ENCODE peak calls at places on chromosomes 16 and 17, in four cellular contexts. H is MM.1S; Z is fibroblast of lung; L is CD8-positive, alpha-beta memory T cell. F is an unnamed sample.

GRCh38 chr17:35849469-35850348 is 19.0 kb downstream of the HEATR9 start:
- DNase-seq in H (peak; percentile 67), Z (peak; percentile 53), L (peak; percentile 57), F (peak; percentile 74)

GRCh38 chr16:46715769-46716305 is 26.4 kb downstream of the ORC6 start:
- DNase-seq in H (no peak), Z (peak; percentile 17), L (no peak), F (no peak)

GRCh38 chr17:75239214-75239613 is 22.2 kb downstream of the GGA3 start:
- DNase-seq in H (no peak), Z (no peak), L (no peak), F (no peak)

GRCh38 chr16:3358884-3359283 is 3.2 kb downstream of the OR2C1 start:
- DNase-seq in H (no peak), Z (peak; percentile 22), L (no peak), F (no peak)

GRCh38 chr16:31181102-31181830 is 1.3 kb downstream of the FUS start:
- DNase-seq in H (no peak), Z (peak; percentile 37), L (no peak), F (peak; percentile 65)

GRCh38 chr16:30786936-30787612 is at the start of gene ZNF629:
- DNase-seq in H (no peak), Z (peak; percentile 67), L (no peak), F (peak; percentile 80)

GRCh38 chr17:59399914-59400313 is 68.5 kb downstream of the YPEL2 start:
- DNase-seq in H (no peak), Z (no peak), L (no peak), F (no peak)

GRCh38 chr17:20961551-20961950 is 81.3 kb downstream of the USP22 start:
- DNase-seq in H (no peak), Z (peak; percentile 8), L (no peak), F (peak; percentile 75)

GRCh38 chr16:27053996-27054395 is 12.7 kb upstream of the C16orf82 start:
- DNase-seq in H (no peak), Z (no peak), L (no peak), F (no peak)

GRCh38 chr16:89471225-89471624 is 19.1 kb downstream of the ANKRD11 start:
- DNase-seq in H (no peak), Z (peak; percentile 86), L (no peak), F (peak; percentile 72)

GRCh38 chr17:14670861-14671260 is 370.0 kb downstream of the HS3ST3B1 start:
- DNase-seq in H (no peak), Z (no peak), L (no peak), F (no peak)

GRCh38 chr17:57554826-57555635 is 190.1 kb downstream of the CCDC182 start:
- DNase-seq in H (no peak), Z (no peak), L (no peak), F (no peak)
- H3K4me3 ChIP-seq in H (no peak overlapping the region), Z (no peak overlapping the region), L (no peak overlapping the region), F (no peak overlapping the region)

GRCh38 chr17:47276868-47277267 is 23.2 kb downstream of the ITGB3 start:
- DNase-seq in H (no peak), Z (peak; percentile 82), L (no peak), F (peak; percentile 87)
- H3K36me3 ChIP-seq in H (no peaks in the 10 kb centered on the region), Z (no peaks in the 10 kb centered on the region), L (no peaks in the 10 kb centered on the region), F (no peaks in the 10 kb centered on the region)

GRCh38 chr17:64090144-64090543 is 39.8 kb downstream of the ERN1 start:
- DNase-seq in H (no peak), Z (peak; percentile 21), L (no peak), F (no peak)

GRCh38 chr17:64091116-64091515 is 38.8 kb downstream of the ERN1 start:
- DNase-seq in H (peak; percentile 65), Z (no peak), L (no peak), F (no peak)

GRCh38 chr17:64092952-64093451 is 36.9 kb downstream of the ERN1 start:
- DNase-seq in H (peak; percentile 48), Z (no peak), L (no peak), F (peak; percentile 40)

GRCh38 chr17:64091571-64091970 is 38.4 kb downstream of the ERN1 start:
- DNase-seq in H (no peak), Z (no peak), L (no peak), F (no peak)

DNA sequence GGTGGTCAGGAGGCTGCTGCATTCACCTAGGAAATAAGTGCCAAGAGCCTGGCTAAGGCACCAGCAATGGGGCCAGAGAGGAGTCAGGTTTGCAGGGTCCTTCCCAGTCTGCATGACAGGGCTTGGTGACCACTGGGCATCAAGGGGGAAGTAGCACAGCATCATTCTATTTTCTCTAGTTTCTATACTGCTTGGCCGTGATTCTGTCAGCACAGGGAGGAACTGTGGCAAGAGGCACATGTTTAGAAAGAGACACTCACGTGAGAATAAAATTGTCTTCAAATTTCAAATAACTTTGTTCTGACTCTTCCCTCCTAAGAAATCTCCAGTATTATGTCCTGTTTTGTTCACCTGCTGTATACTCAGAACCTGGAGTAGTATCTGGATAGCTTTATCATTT is 37.8 kb downstream of the ERN1 start:
- DNase-seq in H (no peak), Z (no peak), L (no peak), F (no peak)
- H3K4me1 ChIP-seq in H (peaks cover 97% of the 10 kb centered on the region), Z (no peaks in the 10 kb centered on the region), L (peaks cover 38% of the 10 kb centered on the region), F (peaks cover 10% of the 10 kb centered on the region)

DNA sequence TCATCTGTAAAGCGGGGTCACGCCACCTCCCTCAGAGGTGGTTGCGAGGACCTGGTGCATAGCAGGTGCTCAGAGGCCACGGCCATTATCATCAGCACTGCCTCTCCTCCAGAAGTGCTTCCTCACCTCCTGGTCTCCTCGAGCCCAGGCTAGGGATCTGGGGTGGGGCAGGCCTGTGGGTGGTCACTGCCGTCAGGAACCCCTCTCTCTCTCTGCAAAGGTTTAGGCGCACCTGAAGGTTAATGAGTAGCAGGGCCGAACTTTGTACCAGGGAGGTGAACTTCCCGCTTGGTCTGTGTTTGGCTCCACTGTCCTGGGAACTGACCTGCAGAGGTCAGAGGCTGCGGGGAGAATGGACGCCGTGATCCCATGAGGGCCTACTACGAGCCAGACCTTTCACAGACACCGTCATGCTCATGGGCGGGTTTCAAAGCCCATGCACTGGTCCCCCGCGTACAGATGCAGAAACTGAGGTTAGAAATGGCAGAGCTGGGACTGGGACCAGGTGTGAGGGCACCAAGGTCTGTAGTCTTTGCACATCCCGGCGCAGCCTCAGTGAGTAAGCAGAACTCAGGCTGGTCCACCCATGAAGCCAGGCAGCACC is 13.8 kb downstream of the JUP start:
- DNase-seq in H (no peak), Z (no peak), L (no peak), F (no peak)
- H3K4me3 ChIP-seq in H (no peak overlapping the region), Z (no peak overlapping the region), L (no peak overlapping the region), F (no peak overlapping the region)

GRCh38 chr17:29941334-29941733 is at the start of gene EFCAB5:
- DNase-seq in H (no peak), Z (no peak), L (no peak), F (no peak)
- H3K36me3 ChIP-seq in H (no peaks in the 10 kb centered on the region), Z (no peaks in the 10 kb centered on the region), L (no peaks in the 10 kb centered on the region), F (no peaks in the 10 kb centered on the region)

GRCh38 chr17:44005527-44005864 is 1.1 kb downstream of the NAGS start:
- DNase-seq in H (no peak), Z (no peak), L (no peak), F (no peak)

GRCh38 chr17:44006581-44007345 is 2.3 kb downstream of the NAGS start:
- DNase-seq in H (peak; percentile 93), Z (peak; percentile 92), L (peak; percentile 88), F (peak; percentile 98)

GRCh38 chr17:44007346-44008204 is 3.2 kb downstream of the NAGS start:
- DNase-seq in H (peak; percentile 23), Z (peak; percentile 22), L (no peak), F (peak; percentile 39)

GRCh38 chr17:44004761-44005526 is 522 bp downstream of the NAGS start:
- DNase-seq in H (no peak), Z (no peak), L (peak; percentile 21), F (no peak)

GRCh38 chr17:44005865-44006580 is 1.6 kb downstream of the NAGS start:
- DNase-seq in H (peak; percentile 25), Z (no peak), L (peak; percentile 29), F (no peak)
- H3K4me1 ChIP-seq in H (peaks cover 13% of the 10 kb centered on the region), Z (peaks cover 19% of the 10 kb centered on the region), L (peaks cover 28% of the 10 kb centered on the region), F (peaks cover 62% of the 10 kb centered on the region)

F was measured in adipocyte.